ENCODE peak calls at places on chromosomes 2 and 18, in eight cellular contexts. One of them, this sample, is unnamed.

GRCh38 chr2:75853441-75853840 is 142.7 kb upstream of the GCFC2 start:
- DNase-seq in epithelial cell of esophagus: no peak
- DNase-seq in GM12878: no peak
- DNase-seq in endodermal cell: no peak
- DNase-seq in fibroblast of lung: peak
- DNase-seq in RWPE2: no peak
- DNase-seq in BJ: no peak
- DNase-seq in BE2C: no peak
- DNase-seq in this sample: no peak

GRCh38 chr2:20916604-20917286 is 93.8 kb upstream of the LDAH start:
- DNase-seq in epithelial cell of esophagus: peak
- DNase-seq in GM12878: no peak
- DNase-seq in endodermal cell: peak
- DNase-seq in fibroblast of lung: peak
- DNase-seq in RWPE2: no peak
- DNase-seq in BJ: no peak
- DNase-seq in BE2C: no peak
- DNase-seq in this sample: peak

GRCh38 chr2:106953779-106954178 is 67.8 kb upstream of the ST6GAL2 start:
- DNase-seq in epithelial cell of esophagus: no peak
- DNase-seq in GM12878: no peak
- DNase-seq in endodermal cell: no peak
- DNase-seq in fibroblast of lung: no peak
- DNase-seq in RWPE2: no peak
- DNase-seq in BJ: no peak
- DNase-seq in BE2C: no peak
- DNase-seq in this sample: no peak

GRCh38 chr2:79982445-79982844 is 322.1 kb downstream of the LRRTM1 start:
- DNase-seq in epithelial cell of esophagus: no peak
- DNase-seq in GM12878: no peak
- DNase-seq in endodermal cell: peak
- DNase-seq in fibroblast of lung: no peak
- DNase-seq in RWPE2: no peak
- DNase-seq in BJ: no peak
- DNase-seq in BE2C: peak
- DNase-seq in this sample: no peak

GRCh38 chr2:106867231-106867943 is 18.6 kb downstream of the ST6GAL2 start:
- DNase-seq in epithelial cell of esophagus: no peak
- DNase-seq in GM12878: no peak
- DNase-seq in endodermal cell: no peak
- DNase-seq in fibroblast of lung: no peak
- DNase-seq in RWPE2: no peak
- DNase-seq in BJ: no peak
- DNase-seq in BE2C: no peak
- DNase-seq in this sample: no peak

GRCh38 chr18:75123113-75123512 is 85.8 kb downstream of the PTGR3 start:
- DNase-seq in epithelial cell of esophagus: no peak
- DNase-seq in GM12878: no peak
- DNase-seq in endodermal cell: no peak
- DNase-seq in fibroblast of lung: no peak
- DNase-seq in RWPE2: no peak
- DNase-seq in BJ: no peak
- DNase-seq in BE2C: no peak
- DNase-seq in this sample: no peak

GRCh38 chr2:118112771-118113334 is 24.6 kb downstream of the INSIG2 start:
- DNase-seq in epithelial cell of esophagus: peak
- DNase-seq in GM12878: no peak
- DNase-seq in endodermal cell: no peak
- DNase-seq in fibroblast of lung: peak
- DNase-seq in RWPE2: no peak
- DNase-seq in BJ: peak
- DNase-seq in BE2C: no peak
- DNase-seq in this sample: peak

GRCh38 chr2:165825041-165825440 is 31.0 kb upstream of the GALNT3 start:
- DNase-seq in epithelial cell of esophagus: peak
- DNase-seq in GM12878: no peak
- DNase-seq in endodermal cell: no peak
- DNase-seq in fibroblast of lung: peak
- DNase-seq in RWPE2: no peak
- DNase-seq in BJ: no peak
- DNase-seq in BE2C: peak
- DNase-seq in this sample: no peak

GRCh38 chr18:61912476-61912875 is 19.7 kb upstream of the RNF152 start:
- DNase-seq in epithelial cell of esophagus: no peak
- DNase-seq in GM12878: no peak
- DNase-seq in endodermal cell: no peak
- DNase-seq in fibroblast of lung: no peak
- DNase-seq in RWPE2: no peak
- DNase-seq in BJ: no peak
- DNase-seq in BE2C: no peak
- DNase-seq in this sample: no peak

GRCh38 chr2:203623616-203624015 is 82.8 kb upstream of the CD28 start:
- DNase-seq in epithelial cell of esophagus: peak
- DNase-seq in GM12878: no peak
- DNase-seq in endodermal cell: no peak
- DNase-seq in fibroblast of lung: peak
- DNase-seq in RWPE2: no peak
- DNase-seq in BJ: no peak
- DNase-seq in BE2C: no peak
- DNase-seq in this sample: no peak

GRCh38 chr18:55228191-55228590 is 268.9 kb upstream of the CCDC68 start:
- DNase-seq in epithelial cell of esophagus: no peak
- DNase-seq in GM12878: no peak
- DNase-seq in endodermal cell: no peak
- DNase-seq in fibroblast of lung: peak
- DNase-seq in RWPE2: no peak
- DNase-seq in BJ: no peak
- DNase-seq in BE2C: no peak
- DNase-seq in this sample: no peak

GRCh38 chr18:69908838-69909237 is 38.8 kb downstream of the CD226 start:
- DNase-seq in epithelial cell of esophagus: peak
- DNase-seq in GM12878: no peak
- DNase-seq in endodermal cell: no peak
- DNase-seq in fibroblast of lung: no peak
- DNase-seq in RWPE2: no peak
- DNase-seq in BJ: no peak
- DNase-seq in BE2C: no peak
- DNase-seq in this sample: no peak

GRCh38 chr2:172231508-172231907 is 128.8 kb upstream of the DLX2 start:
- DNase-seq in epithelial cell of esophagus: peak
- DNase-seq in GM12878: no peak
- DNase-seq in endodermal cell: no peak
- DNase-seq in fibroblast of lung: no peak
- DNase-seq in RWPE2: no peak
- DNase-seq in BJ: no peak
- DNase-seq in BE2C: no peak
- DNase-seq in this sample: no peak

GRCh38 chr2:41836944-41837343 is 210.9 kb upstream of the PKDCC start:
- DNase-seq in epithelial cell of esophagus: peak
- DNase-seq in GM12878: no peak
- DNase-seq in endodermal cell: peak
- DNase-seq in fibroblast of lung: peak
- DNase-seq in RWPE2: no peak
- DNase-seq in BJ: no peak
- DNase-seq in BE2C: no peak
- DNase-seq in this sample: peak

DNA sequence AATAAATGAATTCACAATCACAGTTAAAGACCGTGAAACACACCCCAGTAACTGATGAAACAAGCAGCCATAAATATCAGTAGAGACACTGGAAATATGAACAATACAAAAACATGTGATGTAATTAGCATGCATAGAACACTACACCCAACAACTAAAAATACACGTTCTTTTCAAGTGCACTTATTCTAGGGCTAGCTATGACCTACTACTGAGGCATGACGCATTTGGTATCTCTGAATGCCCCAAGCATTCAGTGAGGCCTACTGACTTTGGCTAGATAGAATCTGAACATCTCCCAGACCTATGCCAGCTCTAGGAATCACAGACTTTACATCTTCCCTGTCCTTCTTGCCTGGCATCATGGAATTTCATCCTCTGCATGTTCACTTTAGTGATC is 449.9 kb upstream of the ID2 start:
- DNase-seq in epithelial cell of esophagus: no peak
- DNase-seq in GM12878: no peak
- DNase-seq in endodermal cell: no peak
- DNase-seq in fibroblast of lung: no peak
- DNase-seq in RWPE2: no peak
- DNase-seq in BJ: no peak
- DNase-seq in BE2C: no peak
- DNase-seq in this sample: no peak
- H3K4me3 ChIP-seq in epithelial cell of esophagus: no peak
- H3K4me3 ChIP-seq in GM12878: no peak
- H3K4me3 ChIP-seq in endodermal cell: no peak
- H3K4me3 ChIP-seq in fibroblast of lung: no peak
- H3K4me3 ChIP-seq in RWPE2: no peak
- H3K4me3 ChIP-seq in BJ: no peak
- H3K4me3 ChIP-seq in BE2C: no peak
- H3K4me3 ChIP-seq in this sample: no peak

DNA sequence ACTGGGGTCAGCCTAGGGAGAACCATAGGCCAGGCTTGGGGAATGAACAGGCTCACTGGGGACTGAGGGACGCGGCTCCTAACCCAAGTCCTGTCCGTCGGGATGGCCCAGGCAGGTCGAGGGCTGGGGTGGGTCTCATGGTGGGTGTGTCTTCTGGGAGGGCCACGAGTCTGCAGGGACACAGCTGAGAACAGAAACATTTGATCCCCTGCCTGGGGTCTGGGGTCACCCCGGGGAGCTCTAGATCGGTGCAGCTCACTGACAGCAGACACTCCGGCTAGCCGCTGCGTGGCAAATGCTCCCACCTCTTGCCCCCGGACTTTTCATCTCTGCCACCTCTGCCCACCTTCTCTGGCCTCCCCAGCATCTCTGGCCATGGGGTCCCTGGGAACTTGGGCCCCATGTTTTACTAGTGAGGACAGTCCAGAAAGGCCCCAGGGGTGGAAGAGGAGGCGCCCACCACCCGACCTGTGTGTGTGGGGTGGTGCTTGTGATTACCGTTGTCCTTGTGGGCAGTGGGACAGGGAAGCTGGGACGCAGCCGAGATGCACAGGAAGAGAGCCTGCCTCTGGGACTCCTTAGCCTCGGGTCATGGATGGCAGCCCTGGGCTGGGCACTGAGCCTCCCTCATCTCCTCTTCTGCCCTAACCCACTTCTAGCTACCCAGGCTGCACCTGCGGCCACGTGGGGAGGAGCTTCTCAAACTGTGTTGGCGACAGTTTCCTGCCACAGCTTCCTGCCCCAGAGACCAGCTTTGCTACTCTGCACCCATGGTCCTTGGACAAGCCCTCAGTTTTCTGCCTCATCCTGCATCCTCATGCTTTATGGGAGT is 4.9 kb downstream of the ZAP70 start:
- DNase-seq in epithelial cell of esophagus: no peak
- DNase-seq in GM12878: no peak
- DNase-seq in endodermal cell: no peak
- DNase-seq in fibroblast of lung: no peak
- DNase-seq in RWPE2: no peak
- DNase-seq in BJ: no peak
- DNase-seq in BE2C: no peak
- DNase-seq in this sample: no peak
- H3K4me3 ChIP-seq in epithelial cell of esophagus: no peak
- H3K4me3 ChIP-seq in GM12878: no peak
- H3K4me3 ChIP-seq in endodermal cell: no peak
- H3K4me3 ChIP-seq in fibroblast of lung: no peak
- H3K4me3 ChIP-seq in RWPE2: no peak
- H3K4me3 ChIP-seq in BJ: no peak
- H3K4me3 ChIP-seq in BE2C: no peak
- H3K4me3 ChIP-seq in this sample: no peak

GRCh38 chr18:13587001-13587400 is 139.4 kb downstream of the FAM210A start:
- DNase-seq in epithelial cell of esophagus: no peak
- DNase-seq in GM12878: no peak
- DNase-seq in endodermal cell: no peak
- DNase-seq in fibroblast of lung: no peak
- DNase-seq in RWPE2: no peak
- DNase-seq in BJ: no peak
- DNase-seq in BE2C: no peak
- DNase-seq in this sample: no peak

GRCh38 chr18:13585379-13586153 is 140.8 kb downstream of the FAM210A start:
- DNase-seq in epithelial cell of esophagus: no peak
- DNase-seq in GM12878: no peak
- DNase-seq in endodermal cell: no peak
- DNase-seq in fibroblast of lung: no peak
- DNase-seq in RWPE2: no peak
- DNase-seq in BJ: no peak
- DNase-seq in BE2C: no peak
- DNase-seq in this sample: no peak

GRCh38 chr18:13589316-13589715 is 137.0 kb downstream of the FAM210A start:
- DNase-seq in epithelial cell of esophagus: no peak
- DNase-seq in GM12878: no peak
- DNase-seq in endodermal cell: no peak
- DNase-seq in fibroblast of lung: no peak
- DNase-seq in RWPE2: no peak
- DNase-seq in BJ: no peak
- DNase-seq in BE2C: no peak
- DNase-seq in this sample: no peak

GRCh38 chr18:13587937-13588336 is 138.4 kb downstream of the FAM210A start:
- DNase-seq in epithelial cell of esophagus: no peak
- DNase-seq in GM12878: no peak
- DNase-seq in endodermal cell: no peak
- DNase-seq in fibroblast of lung: no peak
- DNase-seq in RWPE2: no peak
- DNase-seq in BJ: no peak
- DNase-seq in BE2C: no peak
- DNase-seq in this sample: no peak

DNA sequence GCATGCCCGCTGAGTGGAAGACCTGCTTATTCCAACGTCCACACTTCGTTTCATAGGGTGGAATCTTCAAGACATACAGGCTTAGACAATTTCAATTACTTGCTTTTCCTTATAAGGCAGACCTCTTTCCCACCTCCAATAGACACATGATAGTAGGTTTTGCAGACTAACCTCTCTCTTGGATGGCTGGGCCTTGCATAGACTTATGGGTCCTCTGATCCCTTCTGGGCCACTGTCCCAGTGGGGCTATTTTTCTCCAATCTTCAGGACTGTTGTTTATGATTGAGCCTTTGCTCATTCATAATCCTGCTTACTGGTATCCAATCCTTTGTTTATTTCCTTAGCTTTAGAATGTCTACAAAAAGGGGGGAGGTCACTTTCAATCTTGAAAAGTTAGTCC is 138.9 kb downstream of the FAM210A start:
- DNase-seq in epithelial cell of esophagus: no peak
- DNase-seq in GM12878: no peak
- DNase-seq in endodermal cell: no peak
- DNase-seq in fibroblast of lung: no peak
- DNase-seq in RWPE2: no peak
- DNase-seq in BJ: no peak
- DNase-seq in BE2C: no peak
- DNase-seq in this sample: no peak
- H3K4me3 ChIP-seq in epithelial cell of esophagus: no peak
- H3K4me3 ChIP-seq in GM12878: no peak
- H3K4me3 ChIP-seq in endodermal cell: no peak
- H3K4me3 ChIP-seq in fibroblast of lung: no peak
- H3K4me3 ChIP-seq in RWPE2: no peak
- H3K4me3 ChIP-seq in BJ: no peak
- H3K4me3 ChIP-seq in BE2C: no peak
- H3K4me3 ChIP-seq in this sample: no peak

GRCh38 chr2:152468832-152469692 is 134.1 kb downstream of the FMNL2 start:
- DNase-seq in epithelial cell of esophagus: peak
- DNase-seq in GM12878: peak
- DNase-seq in endodermal cell: peak
- DNase-seq in fibroblast of lung: peak
- DNase-seq in RWPE2: no peak
- DNase-seq in BJ: no peak
- DNase-seq in BE2C: no peak
- DNase-seq in this sample: no peak
- H3K4me3 ChIP-seq in epithelial cell of esophagus: no peak
- H3K4me3 ChIP-seq in GM12878: no peak
- H3K4me3 ChIP-seq in endodermal cell: no peak
- H3K4me3 ChIP-seq in fibroblast of lung: no peak
- H3K4me3 ChIP-seq in RWPE2: no peak
- H3K4me3 ChIP-seq in BJ: no peak
- H3K4me3 ChIP-seq in BE2C: no peak
- H3K4me3 ChIP-seq in this sample: no peak